ENCODE peak calls at places on chromosomes 13 and 19, in seven cellular contexts. F, D, P, C, Z, O and Y are unnamed samples.

GRCh38 chr13:67227131-67227983 is 2.8 kb downstream of the PCDH9 start:
- DNase-seq in P (no peak), F (no peak), D (no peak), C (no peak), Z (no peak), O (no peak), Y (no peak)

GRCh38 chr13:68099616-68100015 is 869.5 kb upstream of the PCDH9 start:
- DNase-seq in P (peak), C (no peak), Z (no peak), D (no peak), O (no peak), F (no peak), Y (no peak)

GRCh38 chr13:57624565-57625435 is 6.7 kb upstream of the PCDH17 start:
- DNase-seq in D (peak), F (no peak), O (no peak), P (no peak), Z (peak), C (peak), Y (peak)

GRCh38 chr19:12665646-12666304 is 767 bp downstream of the MAN2B1 start:
- DNase-seq in C (no peak), F (no peak), Z (no peak), O (no peak), P (no peak), D (no peak), Y (no peak)

GRCh38 chr19:12034196-12034595 is 1.3 kb downstream of the ZNF433 start:
- DNase-seq in D (no peak), C (no peak), Z (no peak), O (no peak), P (no peak), F (no peak), Y (no peak)

GRCh38 chr19:53193534-53194222 is 520 bp upstream of the ZNF665 start:
- DNase-seq in F (no peak), D (no peak), P (no peak), O (no peak), Z (no peak), C (no peak), Y (no peak)

GRCh38 chr13:45441633-45442032 is 23.1 kb upstream of the COG3 start:
- DNase-seq in Z (no peak), P (no peak), F (no peak), D (no peak), O (no peak), C (no peak), Y (no peak)

GRCh38 chr13:60745343-60745742 is 348.3 kb downstream of the TDRD3 start:
- DNase-seq in P (no peak), Z (no peak), D (no peak), F (no peak), C (no peak), O (no peak), Y (no peak)

GRCh38 chr19:13099073-13099999 is 3.3 kb downstream of the LYL1 start:
- DNase-seq in O (peak), D (no peak), C (no peak), P (no peak), Z (peak), F (no peak), Y (no peak)

GRCh38 chr13:44333950-44334675 is 39.5 kb upstream of the SERP2 start:
- DNase-seq in Z (no peak), P (no peak), C (no peak), O (no peak), D (no peak), F (no peak), Y (no peak)

GRCh38 chr13:113742445-113743120 is 16.4 kb upstream of the TMEM255B start:
- DNase-seq in Z (no peak), C (no peak), D (no peak), O (no peak), P (no peak), F (no peak), Y (no peak)

GRCh38 chr13:24905242-24905641 is 141.3 kb downstream of the RNF17 start:
- DNase-seq in D (no peak), P (no peak), F (no peak), Z (no peak), C (no peak), O (no peak), Y (no peak)

GRCh38 chr19:54561840-54562239 is 11.8 kb upstream of the LILRA2 start:
- DNase-seq in D (no peak), O (no peak), F (no peak), P (no peak), Z (no peak), C (no peak), Y (no peak)

GRCh38 chr13:43852923-43853404 is 26.6 kb downstream of the CCDC122 start:
- DNase-seq in D (no peak), O (no peak), P (no peak), F (no peak), C (no peak), Z (no peak), Y (no peak)

GRCh38 chr13:77055158-77055557 is 28.2 kb upstream of the FBXL3 start:
- DNase-seq in D (no peak), O (no peak), F (no peak), C (no peak), P (no peak), Z (no peak), Y (no peak)

GRCh38 chr13:35140321-35140720 is 198.3 kb downstream of the NBEA start:
- DNase-seq in F (no peak), D (no peak), Z (no peak), P (no peak), O (no peak), C (peak), Y (no peak)